ENCODE peak calls at places on chromosomes 2 and 18, in seven cellular contexts. W is NCI-H345, F is frontal cortex, S is activated T-helper 1 cell treated with Interleukin-2 at 50 U/mL for 16 hours, J is T-helper 2 cell, E is GM04504, Q is A549. I is an unnamed sample.

GRCh38 chr2:136727973-136728699 is 37.2 kb upstream of the THSD7B start:
- DNase-seq in F (no peak), J (no peak), E (no peak), S (no peak), Q (no peak), W (no peak), I (no peak)

GRCh38 chr2:72292433-72292832 is 144.8 kb upstream of the CYP26B1 start:
- DNase-seq in E (no peak), S (no peak), F (no peak), W (no peak), Q (no peak), J (no peak), I (no peak)

GRCh38 chr2:187553908-187554703 is at the start of gene TFPI:
- DNase-seq in W (no peak), E (no peak), J (no peak), S (no peak), F (no peak), Q (no peak), I (no peak)

GRCh38 chr2:163667064-163667887 is 68.5 kb downstream of the FIGN start:
- DNase-seq in W (no peak), J (no peak), F (no peak), E (peak; percentile 72), Q (peak; percentile 40), S (no peak), I (no peak)

GRCh38 chr18:80200171-80200931 is 47.0 kb downstream of the PARD6G start:
- DNase-seq in F (no peak), W (no peak), S (no peak), Q (peak; percentile 7), J (no peak), E (no peak), I (no peak)

GRCh38 chr2:234858790-234859329 is 93.0 kb upstream of the SH3BP4 start:
- DNase-seq in W (no peak), E (no peak), S (no peak), J (no peak), Q (no peak), F (no peak), I (no peak)

GRCh38 chr18:8730080-8730827 is 24.9 kb downstream of the MTCL1 start:
- DNase-seq in F (peak; percentile 28), Q (peak; percentile 53), E (no peak), J (no peak), S (no peak), W (no peak), I (no peak)

GRCh38 chr2:177275041-177275440 is 10.5 kb upstream of the NFE2L2 start:
- DNase-seq in E (no peak), F (no peak), Q (no peak), S (no peak), J (no peak), W (no peak), I (no peak)

GRCh38 chr2:181163139-181163538 is 182.7 kb downstream of the UBE2E3 start:
- DNase-seq in Q (no peak), E (no peak), S (no peak), J (no peak), F (no peak), W (no peak), I (no peak)

GRCh38 chr18:11162889-11163288 is 13.5 kb upstream of the PIEZO2 start:
- DNase-seq in Q (no peak), S (no peak), E (no peak), J (no peak), W (no peak), F (no peak), I (no peak)

GRCh38 chr18:24475926-24476589 is 15.6 kb downstream of the HRH4 start:
- DNase-seq in J (no peak), Q (no peak), S (no peak), F (no peak), W (no peak), E (no peak), I (no peak)

GRCh38 chr18:49168970-49169619 is 218.3 kb upstream of the SMAD7 start:
- DNase-seq in Q (no peak), S (no peak), F (no peak), J (no peak), W (peak; percentile 29), E (no peak), I (no peak)

GRCh38 chr2:168230389-168230788 is 17.0 kb downstream of the STK39 start:
- DNase-seq in F (no peak), E (no peak), Q (no peak), S (no peak), W (no peak), J (no peak), I (no peak)

GRCh38 chr2:239285071-239285931 is 115.5 kb downstream of the HDAC4 start:
- DNase-seq in W (no peak), F (no peak), J (no peak), Q (no peak), S (no peak), E (no peak), I (peak; percentile 6)

GRCh38 chr2:205496777-205497176 is 185.5 kb upstream of the NRP2 start:
- DNase-seq in W (no peak), Q (no peak), S (no peak), J (no peak), F (no peak), E (no peak), I (no peak)

GRCh38 chr2:237319887-237320286 is 94.1 kb downstream of the COL6A3 start:
- DNase-seq in E (no peak), Q (no peak), F (no peak), S (no peak), J (no peak), W (no peak), I (no peak)

GRCh38 chr2:204738721-204739120 is 193.4 kb downstream of the PARD3B start:
- DNase-seq in J (no peak), S (no peak), W (no peak), Q (no peak), E (no peak), F (no peak), I (no peak)

GRCh38 chr2:105749583-105750399 is 5.1 kb downstream of the NCK2 start:
- DNase-seq in J (no peak), E (no peak), S (no peak), F (no peak), W (no peak), Q (no peak), I (no peak)

GRCh38 chr18:77524909-77525308 is 275.3 kb downstream of the GALR1 start:
- DNase-seq in E (no peak), S (no peak), W (peak; percentile 36), F (no peak), J (no peak), Q (no peak), I (no peak)

GRCh38 chr18:9878783-9879242 is 7.0 kb upstream of the TXNDC2 start:
- DNase-seq in J (no peak), Q (no peak), F (no peak), E (no peak), S (no peak), W (no peak), I (no peak)